ENCODE peak calls at places on chromosomes 1 and 21, in six cellular contexts. E is K562, N is HCT116, O is H1, Y is HepG2, Z is GM12878. T is an unnamed sample.

GRCh38 chr1:211939876-211940468 is 95.4 kb downstream of the INTS7 start:
- DNase-seq in E (no peak), N (no peak), O (no peak), Y (no peak), Z (peak; percentile 99), T (no peak)

GRCh38 chr1:204514841-204515240 is 1.4 kb upstream of the MDM4 start:
- DNase-seq in E (no peak), N (no peak), O (no peak), Y (no peak), Z (no peak), T (no peak)

GRCh38 chr1:26452459-26453183 is 19.6 kb upstream of the HMGN2 start:
- DNase-seq in E (no peak), N (no peak), O (no peak), Y (no peak), Z (no peak), T (no peak)

GRCh38 chr1:69863704-69864103 is 296.0 kb downstream of the LRRC7 start:
- DNase-seq in E (no peak), N (no peak), O (no peak), Y (no peak), Z (no peak), T (no peak)

GRCh38 chr1:201517631-201518030 is 10.7 kb upstream of the CSRP1 start:
- DNase-seq in E (no peak), N (no peak), O (no peak), Y (no peak), Z (no peak), T (no peak)

GRCh38 chr1:46446646-46447498 is 42.8 kb upstream of the DMBX1 start:
- DNase-seq in E (peak; percentile 89), N (peak; percentile 45), O (peak; percentile 98), Y (peak; percentile 53), Z (no peak), T (peak; percentile 89)

GRCh38 chr21:35932232-35932911 is 128.0 kb downstream of the SETD4 start:
- DNase-seq in E (peak; percentile 31), N (peak; percentile 91), O (no peak), Y (no peak), Z (peak; percentile 36), T (no peak)

GRCh38 chr1:29912413-29912812 is 676.1 kb downstream of the PTPRU start:
- DNase-seq in E (peak; percentile 24), N (peak; percentile 3), O (no peak), Y (peak; percentile 8), Z (no peak), T (no peak)

GRCh38 chr1:192907545-192908243 is 98.9 kb downstream of the RGS2 start:
- DNase-seq in E (no peak), N (no peak), O (no peak), Y (no peak), Z (no peak), T (no peak)

GRCh38 chr1:171422489-171422888 is 62.8 kb upstream of the PRRC2C start:
- DNase-seq in E (no peak), N (no peak), O (no peak), Y (no peak), Z (no peak), T (no peak)

GRCh38 chr1:204366759-204367158 is 7.0 kb upstream of the PLEKHA6 start:
- DNase-seq in E (peak; percentile 32), N (no peak), O (peak; percentile 92), Y (no peak), Z (no peak), T (no peak)

GRCh38 chr1:35532497-35533226 is 24.5 kb downstream of the KIAA0319L start:
- DNase-seq in E (no peak), N (no peak), O (no peak), Y (no peak), Z (no peak), T (no peak)

GRCh38 chr1:155009221-155009711 is 6.7 kb downstream of the ZBTB7B start:
- DNase-seq in E (no peak), N (no peak), O (no peak), Y (no peak), Z (no peak), T (no peak)

DNA sequence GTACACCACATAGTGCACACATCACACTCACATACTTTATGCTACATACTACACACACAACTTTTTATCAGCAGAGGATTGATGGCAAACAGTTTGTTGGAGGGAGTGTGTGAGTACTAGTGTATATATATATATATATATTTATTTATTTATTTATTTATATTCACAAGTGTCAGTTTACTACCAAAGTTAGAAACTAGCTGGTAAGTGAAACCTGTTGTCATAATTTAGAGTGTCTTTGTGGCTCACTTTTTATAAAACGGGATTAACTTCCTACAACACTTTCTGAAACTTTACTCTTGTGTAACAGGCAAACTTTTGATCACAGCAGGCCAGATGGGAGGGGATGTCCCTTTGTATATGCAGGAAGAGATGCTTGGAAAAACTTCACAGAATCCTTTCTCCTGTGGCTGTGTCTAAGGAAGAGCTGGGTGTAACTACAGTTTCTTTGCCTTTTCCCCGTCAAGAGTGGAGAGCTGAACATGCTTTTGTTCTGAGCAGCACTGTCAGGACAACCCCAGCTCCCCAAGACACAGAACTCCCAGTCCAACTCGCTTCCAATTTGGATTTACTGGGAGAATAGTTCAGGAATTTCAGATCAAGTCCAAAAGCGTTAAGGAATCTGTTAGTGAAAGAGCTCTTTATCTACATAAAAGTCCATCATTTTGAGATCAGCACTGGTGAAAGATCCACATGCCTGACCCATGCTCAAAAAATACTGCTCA is 1.8 kb upstream of the SAMD13 start:
- DNase-seq in E (peak; percentile 20), N (no peak), O (no peak), Y (no peak), Z (no peak), T (no peak)
- H3K4me1 ChIP-seq in E (peaks cover 31% of the 10 kb centered on the region), N (peaks cover 43% of the 10 kb centered on the region), O (peaks cover 13% of the 10 kb centered on the region), Y (peaks cover 6% of the 10 kb centered on the region), Z (peaks cover 10% of the 10 kb centered on the region), T (peaks cover 6% of the 10 kb centered on the region)

GRCh38 chr1:182611326-182611725 is 7.1 kb upstream of the RGS16 start:
- DNase-seq in E (no peak), N (no peak), O (no peak), Y (no peak), Z (no peak), T (no peak)
- TF ChIP-seq ZNF274 in E (no peak), N (no peak), O (no peak), Y (no peak), Z (no peak), T (no peak)

GRCh38 chr1:53308512-53308911 is 19.4 kb downstream of the LRP8 start:
- DNase-seq in E (no peak), N (no peak), O (no peak), Y (no peak), Z (no peak), T (no peak)
- H3K36me3 ChIP-seq in E (peaks cover 58% of the 10 kb centered on the region), N (peaks cover 14% of the 10 kb centered on the region), O (peaks cover 14% of the 10 kb centered on the region), Y (peaks cover 3% of the 10 kb centered on the region), Z (no peaks in the 10 kb centered on the region), T (peaks cover 93% of the 10 kb centered on the region)

GRCh38 chr21:26795866-26796329 is 49.3 kb downstream of the ADAMTS1 start:
- DNase-seq in E (no peak), N (no peak), O (no peak), Y (no peak), Z (no peak), T (no peak)

GRCh38 chr21:26795398-26795790 is 49.8 kb downstream of the ADAMTS1 start:
- DNase-seq in E (no peak), N (no peak), O (no peak), Y (no peak), Z (no peak), T (no peak)

GRCh38 chr21:26798856-26799751 is 46.1 kb downstream of the ADAMTS1 start:
- DNase-seq in E (no peak), N (no peak), O (no peak), Y (no peak), Z (no peak), T (no peak)

GRCh38 chr21:26800001-26800400 is 45.2 kb downstream of the ADAMTS1 start:
- DNase-seq in E (no peak), N (no peak), O (no peak), Y (no peak), Z (no peak), T (no peak)

GRCh38 chr21:26797878-26798456 is 47.2 kb downstream of the ADAMTS1 start:
- DNase-seq in E (no peak), N (no peak), O (no peak), Y (no peak), Z (no peak), T (no peak)
- H3K4me1 ChIP-seq in E (no peaks in the 10 kb centered on the region), N (no peaks in the 10 kb centered on the region), O (peaks cover 2% of the 10 kb centered on the region), Y (no peaks in the 10 kb centered on the region), Z (no peaks in the 10 kb centered on the region), T (peaks cover 3% of the 10 kb centered on the region)

DNA sequence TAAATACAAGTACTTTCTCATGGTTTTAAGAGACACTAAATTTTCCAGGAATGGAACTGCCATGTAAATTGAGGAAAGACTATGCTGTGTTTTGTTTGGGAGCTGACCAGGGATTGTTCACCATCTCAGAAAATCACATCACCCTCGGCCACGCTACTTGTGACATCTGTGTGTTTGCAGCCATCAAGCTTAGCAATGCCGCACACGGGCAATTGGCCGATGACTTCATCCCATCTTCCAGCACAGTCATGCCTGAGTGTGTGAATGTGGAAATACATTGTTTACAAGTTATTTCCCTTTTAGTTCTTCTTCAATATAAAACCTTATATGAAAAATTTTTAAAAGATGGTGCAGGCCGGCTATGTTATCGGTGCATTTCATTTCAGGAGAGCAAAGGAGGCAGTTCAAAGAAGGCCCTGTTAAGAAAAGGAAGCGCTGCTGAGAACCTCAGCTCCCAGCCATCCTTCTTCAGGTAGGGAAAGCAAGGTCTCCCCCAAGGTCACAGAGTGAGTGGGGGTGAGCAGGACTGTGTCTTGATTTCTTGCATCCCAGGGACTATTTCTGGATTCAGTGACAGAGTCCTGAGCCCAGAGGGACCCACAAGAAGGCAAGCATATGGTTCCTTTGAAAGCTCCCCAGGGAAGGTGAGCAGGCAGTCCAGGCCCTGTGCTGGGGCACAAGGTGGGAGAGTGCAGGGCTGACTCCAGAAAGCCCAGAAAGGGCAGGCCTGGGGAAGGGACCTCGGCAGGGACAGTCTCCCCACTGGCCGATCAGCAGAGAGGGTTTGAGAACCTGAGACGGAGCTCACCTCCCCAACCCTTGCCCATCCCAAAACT is 121.4 kb downstream of the GLIS1 start:
- DNase-seq in E (no peak), N (no peak), O (no peak), Y (no peak), Z (no peak), T (no peak)
- TF ChIP-seq ZNF274 in E (no peak), N (no peak), O (no peak), Y (no peak), Z (no peak), T (no peak)

DNA sequence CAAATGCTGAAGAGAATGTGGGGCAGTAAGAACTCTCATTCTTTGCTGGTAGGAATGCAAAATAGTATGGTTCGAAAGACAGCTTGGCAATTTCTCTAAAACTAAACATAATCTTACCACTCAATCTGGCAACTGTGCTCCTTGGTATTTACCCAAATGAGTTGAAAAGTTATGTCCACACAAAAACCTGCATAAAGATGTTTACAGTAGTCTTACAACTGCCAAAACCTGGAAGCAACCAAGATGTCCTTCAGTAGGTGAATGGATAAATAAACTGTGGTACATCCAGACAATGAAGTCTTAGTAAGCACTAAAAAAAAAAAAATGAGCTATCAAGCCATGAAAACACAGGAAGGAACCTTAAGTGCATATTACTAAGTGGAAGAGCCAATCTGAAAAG is 26.4 kb downstream of the TARBP1 start:
- DNase-seq in E (no peak), N (no peak), O (no peak), Y (no peak), Z (no peak), T (no peak)
- H3K36me3 ChIP-seq in E (peaks cover 18% of the 10 kb centered on the region), N (no peaks in the 10 kb centered on the region), O (peaks cover 15% of the 10 kb centered on the region), Y (peaks cover 4% of the 10 kb centered on the region), Z (peaks cover 6% of the 10 kb centered on the region), T (peaks cover 58% of the 10 kb centered on the region)

T was measured in NT2/D1.